ENCODE peak calls at places on chromosome 21, in eight cellular contexts. A is AG04450, K is sigmoid colon, S is transverse colon, H is osteoblast, Z is mammary epithelial cell, O is MM.1S, F is GM06990. N is an unnamed sample.

GRCh38 chr21:34603002-34603709 is 11.8 kb downstream of the RCAN1 start:
- DNase-seq in A (peak; percentile 46), K (peak; percentile 88), S (peak; percentile 84), H (peak; percentile 86), Z (peak; percentile 57), O (peak; percentile 67), F (peak; percentile 51), N (peak; percentile 28)

GRCh38 chr21:34806423-34806822 is 137.6 kb downstream of the CLIC6 start:
- DNase-seq in A (no peak), K (no peak), S (no peak), H (no peak), Z (no peak), O (no peak), F (no peak), N (no peak)

GRCh38 chr21:23686737-23687136 is 1920.5 kb downstream of the MRPL39 start:
- DNase-seq in A (no peak), K (no peak), S (no peak), H (no peak), Z (no peak), O (no peak), F (no peak), N (no peak)

GRCh38 chr21:36610201-36610600 is 88.7 kb upstream of the SIM2 start:
- DNase-seq in A (no peak), K (no peak), S (no peak), H (peak; percentile 77), Z (no peak), O (no peak), F (no peak), N (no peak)

GRCh38 chr21:26097475-26097874 is 73.1 kb downstream of the APP start:
- DNase-seq in A (no peak), K (no peak), S (no peak), H (no peak), Z (no peak), O (no peak), F (no peak), N (no peak)

GRCh38 chr21:38352536-38353219 is 95.9 kb downstream of the KCNJ15 start:
- DNase-seq in A (peak; percentile 58), K (no peak), S (peak; percentile 59), H (peak; percentile 93), Z (peak; percentile 69), O (peak; percentile 63), F (no peak), N (peak; percentile 11)

GRCh38 chr21:36388835-36389234 is 3.6 kb downstream of the CHAF1B start:
- DNase-seq in A (no peak), K (no peak), S (no peak), H (no peak), Z (peak; percentile 37), O (no peak), F (peak; percentile 21), N (no peak)

GRCh38 chr21:18759751-18760161 is 356.2 kb upstream of the TMPRSS15 start:
- DNase-seq in A (no peak), K (no peak), S (no peak), H (no peak), Z (no peak), O (no peak), F (no peak), N (no peak)

GRCh38 chr21:43304206-43304605 is 122.7 kb downstream of the SIK1 start:
- DNase-seq in A (no peak), K (peak; percentile 19), S (no peak), H (no peak), Z (no peak), O (no peak), F (no peak), N (no peak)

GRCh38 chr21:37564341-37564923 is 197.9 kb downstream of the DYRK1A start:
- DNase-seq in A (peak; percentile 92), K (peak; percentile 90), S (peak; percentile 73), H (peak; percentile 95), Z (peak; percentile 99), O (peak; percentile 93), F (no peak), N (peak; percentile 81)

GRCh38 chr21:35509004-35509704 is 460.1 kb upstream of the RUNX1 start:
- DNase-seq in A (no peak), K (no peak), S (no peak), H (no peak), Z (no peak), O (no peak), F (no peak), N (no peak)

GRCh38 chr21:27275294-27275927 is 308.5 kb upstream of the ADAMTS5 start:
- DNase-seq in A (peak; percentile 18), K (no peak), S (no peak), H (no peak), Z (peak; percentile 74), O (no peak), F (no peak), N (no peak)

GRCh38 chr21:17359781-17360180 is 153.1 kb upstream of the CXADR start:
- DNase-seq in A (no peak), K (no peak), S (no peak), H (no peak), Z (no peak), O (no peak), F (no peak), N (no peak)

GRCh38 chr21:45309541-45310381 is 22.1 kb upstream of the POFUT2 start:
- DNase-seq in A (no peak), K (peak; percentile 69), S (no peak), H (no peak), Z (no peak), O (no peak), F (no peak), N (no peak)
- H3K27me3 ChIP-seq in A (no peaks in the 10 kb centered on the region), K (no peaks in the 10 kb centered on the region), S (no peaks in the 10 kb centered on the region), H (peaks cover 9% of the 10 kb centered on the region), Z (no peaks in the 10 kb centered on the region), O (peaks cover 100% of the 10 kb centered on the region), F (no peaks in the 10 kb centered on the region), N (no peaks in the 10 kb centered on the region)

DNA sequence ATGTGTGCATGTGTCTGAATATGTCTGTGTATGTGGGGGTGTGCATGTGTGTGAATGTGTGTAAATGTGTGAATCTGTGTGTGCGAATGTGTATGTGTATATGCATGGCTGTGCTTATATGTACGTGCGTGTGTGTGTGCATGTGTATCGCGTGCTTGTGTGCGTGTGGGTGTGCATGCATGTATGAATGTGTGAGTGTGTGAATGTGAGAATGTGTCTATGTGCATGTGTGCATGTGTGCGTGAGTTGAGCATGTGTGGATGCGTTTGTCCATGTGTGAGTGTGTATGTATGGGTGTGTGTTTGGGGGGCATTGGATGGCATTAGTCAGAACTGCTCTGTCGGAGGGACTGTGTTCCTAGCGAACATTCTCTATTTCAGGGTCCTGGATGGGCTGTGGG is 52.4 kb downstream of the UMODL1 start:
- DNase-seq in A (no peak), K (no peak), S (no peak), H (peak; percentile 50), Z (no peak), O (no peak), F (no peak), N (no peak)
- H3K27me3 ChIP-seq in A (peaks cover 48% of the 10 kb centered on the region), K (no peaks in the 10 kb centered on the region), S (peaks cover 44% of the 10 kb centered on the region), H (peaks cover 50% of the 10 kb centered on the region), Z (no peaks in the 10 kb centered on the region), O (peaks cover 41% of the 10 kb centered on the region), F (peaks cover 2% of the 10 kb centered on the region), N (peaks cover 11% of the 10 kb centered on the region)

GRCh38 chr21:31557421-31557955 is 102.0 kb upstream of the SOD1 start:
- DNase-seq in A (no peak), K (no peak), S (no peak), H (peak; percentile 58), Z (no peak), O (peak; percentile 62), F (peak; percentile 13), N (peak; percentile 6)

GRCh38 chr21:31560479-31560878 is 99.0 kb upstream of the SOD1 start:
- DNase-seq in A (no peak), K (no peak), S (no peak), H (no peak), Z (no peak), O (no peak), F (no peak), N (no peak)

GRCh38 chr21:31557956-31558838 is 101.3 kb upstream of the SOD1 start:
- DNase-seq in A (no peak), K (no peak), S (peak; percentile 10), H (peak; percentile 89), Z (peak; percentile 51), O (peak; percentile 59), F (peak; percentile 22), N (peak; percentile 52)

GRCh38 chr21:31558839-31559367 is 100.6 kb upstream of the SOD1 start:
- DNase-seq in A (peak; percentile 30), K (peak; percentile 86), S (peak; percentile 89), H (peak; percentile 99), Z (peak; percentile 97), O (peak; percentile 99), F (peak; percentile 84), N (peak; percentile 90)

DNA sequence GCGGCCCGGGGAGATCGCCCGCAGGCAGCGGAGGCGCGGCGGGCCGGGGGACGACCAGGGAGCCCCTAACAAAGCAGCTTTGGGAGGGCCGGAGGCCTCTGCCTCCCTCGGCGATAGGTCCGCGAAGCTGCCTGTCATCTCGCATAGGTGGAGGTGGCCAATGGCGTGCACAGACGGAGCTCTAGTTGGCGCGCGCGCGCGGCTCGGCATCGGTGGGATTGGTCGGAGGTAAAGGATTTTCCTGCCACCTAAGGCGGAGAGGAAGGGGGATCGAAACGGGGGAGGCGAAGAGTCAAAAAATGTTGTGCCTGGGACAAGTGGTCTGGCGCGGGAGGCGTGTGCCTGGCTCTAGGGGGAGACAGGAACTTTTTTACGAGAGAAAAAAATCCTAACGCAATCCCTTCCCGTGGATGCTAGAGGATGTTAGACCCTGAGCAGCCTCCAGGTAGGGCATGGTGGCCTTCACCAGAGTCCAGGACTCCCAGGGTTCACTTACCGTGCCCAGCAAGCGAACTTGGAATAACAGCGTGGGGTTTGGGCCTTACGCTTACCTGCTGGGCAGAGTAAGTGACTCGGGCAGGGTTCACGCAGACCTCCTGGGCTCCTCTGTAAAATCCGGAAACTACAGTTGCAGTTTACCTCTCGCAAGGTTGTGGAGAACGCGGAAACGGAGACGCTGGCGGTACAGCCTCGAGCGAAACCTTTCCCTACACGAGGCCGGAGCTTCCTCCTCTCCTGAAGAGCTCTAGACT is 99.9 kb upstream of the SOD1 start:
- DNase-seq in A (peak; percentile 42), K (peak; percentile 91), S (peak; percentile 90), H (peak; percentile 97), Z (peak; percentile 94), O (peak; percentile 99), F (peak; percentile 83), N (peak; percentile 88)
- H3K27me3 ChIP-seq in A (peaks cover 31% of the 10 kb centered on the region), K (peaks cover 14% of the 10 kb centered on the region), S (peaks cover 49% of the 10 kb centered on the region), H (peaks cover 53% of the 10 kb centered on the region), Z (peaks cover 2% of the 10 kb centered on the region), O (no peaks in the 10 kb centered on the region), F (no peaks in the 10 kb centered on the region), N (no peaks in the 10 kb centered on the region)

DNA sequence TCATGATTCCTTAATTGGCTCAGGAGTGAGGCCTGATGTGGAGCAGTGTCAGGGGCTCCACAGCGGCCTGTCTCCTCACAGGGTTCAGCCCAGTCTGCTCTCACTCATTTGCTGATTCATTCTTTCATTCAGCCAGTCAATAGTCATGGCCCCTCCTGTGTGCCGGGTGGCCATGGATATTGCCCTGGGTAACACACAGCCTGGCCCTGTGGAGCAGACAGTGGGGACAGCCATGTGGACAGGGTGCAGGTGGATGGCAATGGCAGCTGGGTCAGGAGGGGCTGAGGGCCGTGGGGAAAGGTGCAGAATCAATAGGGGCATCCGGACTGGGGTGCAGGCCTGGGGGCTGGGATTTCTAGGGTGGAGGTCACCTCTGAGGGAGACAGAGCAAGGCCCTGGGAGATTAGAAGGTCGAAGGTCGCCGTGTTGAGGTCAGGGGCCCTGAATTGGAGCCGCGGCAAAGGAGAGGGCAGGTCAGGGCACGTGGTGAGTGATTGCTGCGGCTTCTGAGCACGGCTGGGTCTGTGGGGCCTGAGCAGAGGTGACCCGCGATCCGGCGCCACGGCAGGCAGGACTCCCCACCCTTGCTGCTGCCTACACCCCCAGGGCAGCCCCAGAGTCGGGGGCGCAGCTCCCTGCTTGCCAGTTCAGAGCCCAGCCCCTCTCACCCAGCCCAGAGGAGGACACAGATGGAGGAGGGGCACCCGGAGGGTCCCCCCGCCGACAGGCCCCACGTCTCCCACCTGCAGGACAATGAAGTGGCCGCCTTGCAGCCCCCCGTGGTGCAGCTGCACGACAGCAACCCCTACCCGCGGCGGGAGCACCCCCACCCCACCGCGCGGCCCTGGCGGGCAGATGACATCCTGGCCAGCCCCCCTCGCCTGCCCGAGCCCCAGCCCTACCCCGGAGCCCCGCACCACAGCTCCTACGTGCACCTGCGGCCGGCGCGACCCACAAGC is 33.4 kb downstream of the SLC19A1 start:
- DNase-seq in A (no peak), K (peak; percentile 60), S (no peak), H (no peak), Z (no peak), O (no peak), F (no peak), N (no peak)
- H3K27me3 ChIP-seq in A (no peaks in the 10 kb centered on the region), K (no peaks in the 10 kb centered on the region), S (peaks cover 8% of the 10 kb centered on the region), H (no peaks in the 10 kb centered on the region), Z (no peaks in the 10 kb centered on the region), O (peaks cover 37% of the 10 kb centered on the region), F (no peaks in the 10 kb centered on the region), N (no peaks in the 10 kb centered on the region)